ENCODE peak calls at places on chromosomes 7 and 10, in ten cellular contexts. One of them, this sample, is unnamed.

GRCh38 chr7:8442295-8442813 is 8.9 kb downstream of the NXPH1 start:
- DNase-seq in spleen: peak; percentile 59
- DNase-seq in IMR-90: no peak
- DNase-seq in esophagus muscularis mucosa: no peak
- DNase-seq in sigmoid colon: no peak
- DNase-seq in lower leg skin: no peak
- DNase-seq in tibial nerve: no peak
- DNase-seq in stomach: no peak
- DNase-seq in body of pancreas: no peak
- DNase-seq in HCT116: no peak
- DNase-seq in this sample: no peak

GRCh38 chr10:47031953-47032465 is 120.8 kb downstream of the PTPN20 start:
- DNase-seq in tibial nerve: no peak
- DNase-seq in sigmoid colon: peak; percentile 85
- DNase-seq in stomach: no peak
- DNase-seq in spleen: peak; percentile 51
- DNase-seq in body of pancreas: no peak
- DNase-seq in lower leg skin: peak; percentile 73
- DNase-seq in HCT116: no peak
- DNase-seq in IMR-90: peak; percentile 41
- DNase-seq in esophagus muscularis mucosa: no peak
- DNase-seq in this sample: no peak

GRCh38 chr7:155343661-155344121 is 46.0 kb downstream of the INSIG1 start:
- DNase-seq in stomach: no peak
- DNase-seq in esophagus muscularis mucosa: no peak
- DNase-seq in IMR-90: no peak
- DNase-seq in lower leg skin: no peak
- DNase-seq in body of pancreas: no peak
- DNase-seq in tibial nerve: no peak
- DNase-seq in sigmoid colon: peak; percentile 49
- DNase-seq in spleen: no peak
- DNase-seq in HCT116: no peak
- DNase-seq in this sample: no peak

GRCh38 chr7:16762177-16762576 is 8.6 kb downstream of the TSPAN13 start:
- DNase-seq in IMR-90: no peak
- DNase-seq in lower leg skin: no peak
- DNase-seq in stomach: no peak
- DNase-seq in sigmoid colon: no peak
- DNase-seq in tibial nerve: no peak
- DNase-seq in spleen: no peak
- DNase-seq in HCT116: no peak
- DNase-seq in body of pancreas: peak; percentile 20
- DNase-seq in esophagus muscularis mucosa: no peak
- DNase-seq in this sample: no peak

GRCh38 chr7:121510302-121510701 is 114.2 kb upstream of the FAM3C start:
- DNase-seq in esophagus muscularis mucosa: no peak
- DNase-seq in sigmoid colon: no peak
- DNase-seq in stomach: no peak
- DNase-seq in lower leg skin: no peak
- DNase-seq in tibial nerve: no peak
- DNase-seq in HCT116: no peak
- DNase-seq in IMR-90: no peak
- DNase-seq in body of pancreas: peak; percentile 45
- DNase-seq in spleen: no peak
- DNase-seq in this sample: no peak

GRCh38 chr7:5237286-5237685 is 45.5 kb upstream of the SLC29A4 start:
- DNase-seq in sigmoid colon: peak; percentile 87
- DNase-seq in esophagus muscularis mucosa: no peak
- DNase-seq in body of pancreas: peak; percentile 80
- DNase-seq in lower leg skin: peak; percentile 59
- DNase-seq in tibial nerve: peak; percentile 59
- DNase-seq in HCT116: no peak
- DNase-seq in stomach: peak; percentile 42
- DNase-seq in spleen: peak; percentile 82
- DNase-seq in IMR-90: peak; percentile 40
- DNase-seq in this sample: no peak

GRCh38 chr7:81624021-81624630 is 145.7 kb downstream of the HGF start:
- DNase-seq in tibial nerve: no peak
- DNase-seq in stomach: no peak
- DNase-seq in lower leg skin: no peak
- DNase-seq in HCT116: no peak
- DNase-seq in sigmoid colon: no peak
- DNase-seq in esophagus muscularis mucosa: no peak
- DNase-seq in body of pancreas: no peak
- DNase-seq in IMR-90: peak; percentile 61
- DNase-seq in spleen: no peak
- DNase-seq in this sample: no peak

GRCh38 chr7:142470336-142470830 is 212.5 kb upstream of the PRSS58 start:
- DNase-seq in lower leg skin: no peak
- DNase-seq in IMR-90: no peak
- DNase-seq in stomach: no peak
- DNase-seq in esophagus muscularis mucosa: no peak
- DNase-seq in sigmoid colon: no peak
- DNase-seq in spleen: no peak
- DNase-seq in HCT116: no peak
- DNase-seq in tibial nerve: no peak
- DNase-seq in body of pancreas: no peak
- DNase-seq in this sample: no peak

GRCh38 chr7:32253245-32253644 is 183.0 kb upstream of the PDE1C start:
- DNase-seq in esophagus muscularis mucosa: no peak
- DNase-seq in HCT116: no peak
- DNase-seq in body of pancreas: no peak
- DNase-seq in lower leg skin: no peak
- DNase-seq in stomach: no peak
- DNase-seq in tibial nerve: no peak
- DNase-seq in sigmoid colon: no peak
- DNase-seq in IMR-90: no peak
- DNase-seq in spleen: no peak
- DNase-seq in this sample: no peak

GRCh38 chr10:23694921-23695824 is 256.3 kb downstream of the OTUD1 start:
- DNase-seq in lower leg skin: no peak
- DNase-seq in tibial nerve: no peak
- DNase-seq in IMR-90: no peak
- DNase-seq in body of pancreas: no peak
- DNase-seq in spleen: no peak
- DNase-seq in sigmoid colon: no peak
- DNase-seq in esophagus muscularis mucosa: no peak
- DNase-seq in stomach: no peak
- DNase-seq in HCT116: no peak
- DNase-seq in this sample: no peak

GRCh38 chr7:40329601-40330153 is 194.9 kb downstream of the SUGCT start:
- DNase-seq in HCT116: peak; percentile 41
- DNase-seq in esophagus muscularis mucosa: no peak
- DNase-seq in sigmoid colon: no peak
- DNase-seq in IMR-90: peak; percentile 74
- DNase-seq in body of pancreas: no peak
- DNase-seq in stomach: no peak
- DNase-seq in spleen: no peak
- DNase-seq in lower leg skin: no peak
- DNase-seq in tibial nerve: no peak
- DNase-seq in this sample: peak; percentile 47

GRCh38 chr7:151172273-151173141 is 5.0 kb upstream of the GBX1 start:
- DNase-seq in lower leg skin: peak; percentile 59
- DNase-seq in sigmoid colon: peak; percentile 90
- DNase-seq in esophagus muscularis mucosa: no peak
- DNase-seq in tibial nerve: peak; percentile 60
- DNase-seq in body of pancreas: peak; percentile 74
- DNase-seq in IMR-90: peak; percentile 50
- DNase-seq in stomach: peak; percentile 85
- DNase-seq in HCT116: peak; percentile 61
- DNase-seq in spleen: peak; percentile 96
- DNase-seq in this sample: peak; percentile 89

GRCh38 chr10:6558272-6558671 is 21.8 kb downstream of the PRKCQ start:
- DNase-seq in esophagus muscularis mucosa: no peak
- DNase-seq in HCT116: no peak
- DNase-seq in stomach: no peak
- DNase-seq in sigmoid colon: no peak
- DNase-seq in IMR-90: no peak
- DNase-seq in spleen: no peak
- DNase-seq in lower leg skin: no peak
- DNase-seq in body of pancreas: no peak
- DNase-seq in tibial nerve: no peak
- DNase-seq in this sample: no peak

GRCh38 chr10:97336446-97336845 is 1.9 kb upstream of the FRAT2 start:
- DNase-seq in sigmoid colon: no peak
- DNase-seq in stomach: no peak
- DNase-seq in lower leg skin: no peak
- DNase-seq in HCT116: no peak
- DNase-seq in body of pancreas: no peak
- DNase-seq in tibial nerve: no peak
- DNase-seq in spleen: no peak
- DNase-seq in esophagus muscularis mucosa: no peak
- DNase-seq in IMR-90: peak; percentile 13
- DNase-seq in this sample: no peak

GRCh38 chr10:116783011-116783655 is 40.8 kb upstream of the HSPA12A start:
- DNase-seq in sigmoid colon: no peak
- DNase-seq in stomach: no peak
- DNase-seq in lower leg skin: no peak
- DNase-seq in spleen: peak; percentile 29
- DNase-seq in IMR-90: peak; percentile 60
- DNase-seq in HCT116: no peak
- DNase-seq in esophagus muscularis mucosa: no peak
- DNase-seq in tibial nerve: peak; percentile 21
- DNase-seq in body of pancreas: no peak
- DNase-seq in this sample: no peak

DNA sequence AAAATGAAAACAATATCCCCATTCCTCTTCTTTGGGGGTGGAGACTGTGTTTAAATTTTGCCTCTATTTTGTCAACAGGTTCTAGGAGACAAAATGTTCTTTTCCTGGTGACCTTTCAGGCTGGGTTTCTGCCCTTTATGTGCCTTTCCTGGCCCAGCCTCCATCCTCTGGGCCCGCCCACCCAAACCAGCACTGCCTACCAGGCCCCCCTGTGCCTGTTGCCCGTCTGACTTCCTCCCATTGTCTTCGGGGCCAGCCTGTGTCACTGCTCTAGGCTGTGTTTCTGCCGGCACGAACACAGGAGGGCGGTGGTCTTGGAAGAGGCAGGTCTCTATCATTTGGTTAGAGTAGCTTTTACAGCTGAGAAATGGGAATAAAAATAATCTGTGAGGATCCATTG is 13.9 kb downstream of the TSPAN14 start:
- DNase-seq in tibial nerve: peak; percentile 66
- DNase-seq in sigmoid colon: peak; percentile 80
- DNase-seq in IMR-90: no peak
- DNase-seq in stomach: peak; percentile 52
- DNase-seq in spleen: peak; percentile 94
- DNase-seq in lower leg skin: peak; percentile 78
- DNase-seq in HCT116: no peak
- DNase-seq in body of pancreas: peak; percentile 62
- DNase-seq in esophagus muscularis mucosa: no peak
- DNase-seq in this sample: no peak
- TF ChIP-seq POLR2A in tibial nerve: no peak
- TF ChIP-seq POLR2A in sigmoid colon: no peak
- TF ChIP-seq POLR2A in IMR-90: no peak
- TF ChIP-seq POLR2A in stomach: no peak
- TF ChIP-seq POLR2A in spleen: peak; percentile 9
- TF ChIP-seq POLR2A in lower leg skin: no peak
- TF ChIP-seq POLR2A in HCT116: no peak
- TF ChIP-seq POLR2A in body of pancreas: no peak
- TF ChIP-seq POLR2A in esophagus muscularis mucosa: no peak
- TF ChIP-seq POLR2A in this sample: no peak

DNA sequence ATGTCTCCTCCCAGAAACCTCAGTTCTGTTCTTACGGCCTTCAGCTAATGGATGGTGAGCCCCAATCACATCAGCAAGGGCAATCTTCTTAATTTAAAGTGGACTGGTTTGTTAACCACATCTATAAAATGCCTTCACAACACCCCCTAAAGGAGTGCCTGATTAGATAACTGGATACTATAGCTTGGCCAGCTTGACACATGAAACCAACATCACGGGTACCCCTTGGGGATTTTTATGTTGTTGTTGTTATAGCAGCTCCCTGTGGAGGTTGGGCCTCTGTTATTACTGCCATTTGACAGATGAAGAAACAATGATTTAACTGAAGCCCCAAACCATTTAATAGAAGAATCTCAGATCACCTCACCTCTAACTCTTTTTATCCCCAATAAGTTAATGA is 26.8 kb downstream of the STRA8 start:
- DNase-seq in sigmoid colon: no peak
- DNase-seq in stomach: no peak
- DNase-seq in body of pancreas: no peak
- DNase-seq in IMR-90: no peak
- DNase-seq in tibial nerve: no peak
- DNase-seq in esophagus muscularis mucosa: no peak
- DNase-seq in HCT116: no peak
- DNase-seq in lower leg skin: no peak
- DNase-seq in spleen: no peak
- DNase-seq in this sample: no peak
- TF ChIP-seq POLR2A in sigmoid colon: no peak
- TF ChIP-seq POLR2A in stomach: no peak
- TF ChIP-seq POLR2A in body of pancreas: no peak
- TF ChIP-seq POLR2A in IMR-90: no peak
- TF ChIP-seq POLR2A in tibial nerve: no peak
- TF ChIP-seq POLR2A in esophagus muscularis mucosa: no peak
- TF ChIP-seq POLR2A in HCT116: no peak
- TF ChIP-seq POLR2A in lower leg skin: no peak
- TF ChIP-seq POLR2A in spleen: no peak
- TF ChIP-seq POLR2A in this sample: no peak

DNA sequence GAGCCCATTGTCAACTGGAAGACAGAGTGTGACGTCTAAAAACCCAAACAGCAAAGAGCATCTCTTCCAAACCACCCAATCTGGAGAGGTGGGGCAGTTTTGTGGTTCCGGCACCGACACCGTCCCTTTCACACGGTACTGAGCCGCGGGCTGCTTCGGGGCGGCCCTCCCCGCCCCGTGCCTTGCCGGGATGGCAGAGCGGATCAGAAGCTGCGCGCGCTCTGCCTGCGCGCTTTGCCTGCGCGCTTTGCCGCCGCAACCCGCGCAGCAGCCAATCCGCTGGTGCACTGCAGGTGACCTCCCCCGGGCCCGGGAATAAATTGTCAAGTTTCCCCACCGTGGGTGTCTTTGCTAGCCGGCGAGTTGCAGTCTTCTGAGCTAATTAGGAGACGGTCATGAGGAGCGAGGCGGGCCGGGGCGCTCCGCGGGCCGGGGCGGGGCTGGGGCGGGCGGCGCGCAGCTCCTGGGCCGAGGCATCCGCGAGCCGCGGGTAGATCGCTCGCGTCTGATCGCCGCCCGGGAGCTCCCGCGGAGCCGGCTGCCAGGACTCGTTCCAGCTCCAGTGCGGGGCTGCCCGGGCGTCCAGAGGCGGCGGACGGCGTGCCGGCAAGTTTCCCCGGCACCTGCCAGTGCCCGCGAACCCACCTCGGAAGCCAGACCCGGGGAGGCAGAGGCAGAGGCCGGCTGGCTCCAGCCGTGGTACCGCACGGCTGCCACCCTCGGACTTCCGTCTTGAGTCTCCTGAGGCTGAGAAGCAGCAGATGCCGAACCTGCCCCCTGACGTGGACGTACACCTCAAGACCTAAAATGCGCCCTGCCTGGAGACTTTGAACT is 536.0 kb upstream of the GALNT17 start:
- DNase-seq in HCT116: no peak
- DNase-seq in tibial nerve: no peak
- DNase-seq in esophagus muscularis mucosa: no peak
- DNase-seq in IMR-90: no peak
- DNase-seq in stomach: peak; percentile 33
- DNase-seq in spleen: no peak
- DNase-seq in lower leg skin: no peak
- DNase-seq in sigmoid colon: no peak
- DNase-seq in body of pancreas: no peak
- DNase-seq in this sample: no peak
- TF ChIP-seq POLR2A in HCT116: no peak
- TF ChIP-seq POLR2A in tibial nerve: no peak
- TF ChIP-seq POLR2A in esophagus muscularis mucosa: no peak
- TF ChIP-seq POLR2A in IMR-90: no peak
- TF ChIP-seq POLR2A in stomach: no peak
- TF ChIP-seq POLR2A in spleen: no peak
- TF ChIP-seq POLR2A in lower leg skin: no peak
- TF ChIP-seq POLR2A in sigmoid colon: no peak
- TF ChIP-seq POLR2A in body of pancreas: no peak
- TF ChIP-seq POLR2A in this sample: peak; percentile 10

GRCh38 chr7:94655884-94656657 is at the start of gene SGCE:
- DNase-seq in lower leg skin: peak; percentile 18
- DNase-seq in IMR-90: peak; percentile 71
- DNase-seq in HCT116: peak; percentile 26
- DNase-seq in esophagus muscularis mucosa: no peak
- DNase-seq in sigmoid colon: peak; percentile 92
- DNase-seq in tibial nerve: peak; percentile 48
- DNase-seq in stomach: peak; percentile 51
- DNase-seq in spleen: peak; percentile 88
- DNase-seq in body of pancreas: peak; percentile 59
- DNase-seq in this sample: peak; percentile 37
- TF ChIP-seq POLR2A in lower leg skin: no peak
- TF ChIP-seq POLR2A in IMR-90: peak; percentile 70
- TF ChIP-seq POLR2A in HCT116: no peak
- TF ChIP-seq POLR2A in esophagus muscularis mucosa: no peak
- TF ChIP-seq POLR2A in sigmoid colon: no peak
- TF ChIP-seq POLR2A in tibial nerve: no peak
- TF ChIP-seq POLR2A in stomach: no peak
- TF ChIP-seq POLR2A in spleen: no peak
- TF ChIP-seq POLR2A in body of pancreas: peak; percentile 16
- TF ChIP-seq POLR2A in this sample: peak; percentile 62

This sample was measured in H54.